ENCODE peak calls at places on chromosomes 2 and 18, in ten cellular contexts. E, V, U, Q, Y, W, P, R, D and X are unnamed samples.
A peak's percentile ranks its signal among the peaks of the same experiment; 100 is the strongest.

GRCh38 chr2:86038291-86039081 is 67.2 kb downstream of the POLR1A start:
- DNase-seq in D (no peak), W (peak; percentile 86), Q (no peak), Y (peak; percentile 71), V (no peak), U (peak; percentile 69), E (peak; percentile 92), R (peak; percentile 72), P (no peak), X (no peak)

GRCh38 chr2:236237468-236238190 is 26.6 kb downstream of the ASB18 start:
- DNase-seq in D (no peak), R (no peak), Q (peak; percentile 30), W (no peak), U (no peak), Y (no peak), V (no peak), P (peak; percentile 26), E (no peak), X (no peak)

GRCh38 chr2:85545780-85546240 is 6.8 kb downstream of the MAT2A start:
- DNase-seq in U (no peak), D (no peak), P (no peak), E (no peak), Q (no peak), W (no peak), V (no peak), R (no peak), Y (no peak), X (no peak)

GRCh38 chr2:8863331-8863953 is 26.0 kb upstream of the KIDINS220 start:
- DNase-seq in E (no peak), P (no peak), D (no peak), Y (no peak), R (no peak), W (no peak), Q (no peak), V (no peak), U (no peak), X (no peak)

GRCh38 chr2:135633582-135633981 is 102.3 kb downstream of the R3HDM1 start:
- DNase-seq in D (no peak), W (no peak), R (no peak), Y (no peak), U (no peak), E (no peak), V (no peak), P (no peak), Q (no peak), X (no peak)

GRCh38 chr2:64426191-64426952 is 27.6 kb upstream of the LGALSL start:
- DNase-seq in V (no peak), E (peak; percentile 14), Q (no peak), R (no peak), U (no peak), Y (no peak), P (no peak), W (no peak), D (no peak), X (no peak)

GRCh38 chr2:119369845-119370244 is 3.1 kb downstream of the DBI start:
- DNase-seq in V (no peak), U (no peak), D (no peak), Y (no peak), E (no peak), R (no peak), P (no peak), Q (no peak), W (no peak), X (no peak)

GRCh38 chr2:155525194-155525593 is 807.3 kb downstream of the NR4A2 start:
- DNase-seq in D (no peak), Q (no peak), W (no peak), E (no peak), Y (no peak), P (no peak), V (no peak), U (no peak), R (no peak), X (no peak)

GRCh38 chr2:88159955-88160415 is 10.2 kb upstream of the THNSL2 start:
- DNase-seq in E (peak; percentile 52), W (peak; percentile 77), V (no peak), Y (peak; percentile 73), R (peak; percentile 65), P (peak; percentile 87), Q (peak; percentile 35), D (no peak), U (peak; percentile 71), X (no peak)

GRCh38 chr18:10949655-10950054 is 199.7 kb downstream of the PIEZO2 start:
- DNase-seq in V (no peak), W (no peak), U (no peak), Y (no peak), Q (no peak), R (no peak), D (no peak), P (no peak), E (peak; percentile 75), X (no peak)

GRCh38 chr2:216777637-216778273 is 82.1 kb downstream of the TNP1 start:
- DNase-seq in W (peak; percentile 29), Y (peak; percentile 36), D (no peak), P (peak; percentile 73), E (peak; percentile 59), U (peak; percentile 59), Q (no peak), R (peak; percentile 27), V (no peak), X (no peak)